ENCODE peak calls at places on chromosomes 16 and 17, in seven cellular contexts. W is IMR-90, C is K562, J is HepG2, V is GM12878, Z is SK-N-SH, X is H1. D is an unnamed sample.

GRCh38 chr17:37650419-37651003 is 7.3 kb upstream of the DDX52 start:
- DNase-seq in W (peak; percentile 59), C (peak; percentile 42), J (peak; percentile 77), V (no peak), Z (peak; percentile 54), X (no peak), D (peak; percentile 67)

GRCh38 chr16:64440005-64440404 is 681.9 kb downstream of the CDH11 start:
- DNase-seq in W (no peak), C (no peak), J (no peak), V (no peak), Z (no peak), X (no peak), D (no peak)

GRCh38 chr17:28745052-28745776 is 1.4 kb downstream of the TRAF4 start:
- DNase-seq in W (peak; percentile 47), C (peak; percentile 35), J (peak; percentile 90), V (no peak), Z (peak; percentile 58), X (no peak), D (no peak)

GRCh38 chr17:19725486-19725885 is 9.1 kb upstream of the SLC47A2 start:
- DNase-seq in W (no peak), C (no peak), J (no peak), V (no peak), Z (no peak), X (no peak), D (no peak)

GRCh38 chr16:90020260-90020837 is 1.1 kb upstream of the DBNDD1 start:
- DNase-seq in W (peak; percentile 36), C (no peak), J (peak; percentile 26), V (no peak), Z (no peak), X (no peak), D (no peak)

GRCh38 chr17:6346986-6347385 is 87.9 kb downstream of the AIPL1 start:
- DNase-seq in W (no peak), C (no peak), J (no peak), V (no peak), Z (no peak), X (no peak), D (no peak)

GRCh38 chr16:30893082-30893743 is 664 bp downstream of the BCL7C start:
- DNase-seq in W (no peak), C (no peak), J (no peak), V (no peak), Z (peak; percentile 63), X (no peak), D (no peak)

GRCh38 chr17:21460358-21460757 is 84.2 kb downstream of the KCNJ12 start:
- DNase-seq in W (peak; percentile 17), C (no peak), J (no peak), V (no peak), Z (no peak), X (no peak), D (no peak)

GRCh38 chr17:41689497-41690299 is 1.0 kb downstream of the EIF1 start:
- DNase-seq in W (peak; percentile 69), C (no peak), J (peak; percentile 69), V (no peak), Z (peak; percentile 43), X (no peak), D (no peak)

GRCh38 chr17:17664073-17664470 is 17.2 kb upstream of the RAI1 start:
- DNase-seq in W (no peak), C (no peak), J (no peak), V (no peak), Z (no peak), X (no peak), D (no peak)

GRCh38 chr17:921161-921560 is 58.4 kb downstream of the NXN start:
- DNase-seq in W (peak; percentile 47), C (no peak), J (no peak), V (no peak), Z (no peak), X (no peak), D (no peak)

GRCh38 chr16:80968386-80969113 is 38.1 kb downstream of the CMC2 start:
- DNase-seq in W (peak; percentile 68), C (no peak), J (no peak), V (no peak), Z (no peak), X (no peak), D (peak; percentile 20)

GRCh38 chr17:50201226-50201854 is at the start of gene COL1A1:
- DNase-seq in W (peak; percentile 90), C (no peak), J (no peak), V (no peak), Z (peak; percentile 54), X (no peak), D (no peak)

GRCh38 chr16:19898924-19899604 is 14.4 kb upstream of the GPRC5B start:
- DNase-seq in W (peak; percentile 46), C (peak; percentile 60), J (peak; percentile 66), V (no peak), Z (peak; percentile 64), X (no peak), D (peak; percentile 68)

DNA sequence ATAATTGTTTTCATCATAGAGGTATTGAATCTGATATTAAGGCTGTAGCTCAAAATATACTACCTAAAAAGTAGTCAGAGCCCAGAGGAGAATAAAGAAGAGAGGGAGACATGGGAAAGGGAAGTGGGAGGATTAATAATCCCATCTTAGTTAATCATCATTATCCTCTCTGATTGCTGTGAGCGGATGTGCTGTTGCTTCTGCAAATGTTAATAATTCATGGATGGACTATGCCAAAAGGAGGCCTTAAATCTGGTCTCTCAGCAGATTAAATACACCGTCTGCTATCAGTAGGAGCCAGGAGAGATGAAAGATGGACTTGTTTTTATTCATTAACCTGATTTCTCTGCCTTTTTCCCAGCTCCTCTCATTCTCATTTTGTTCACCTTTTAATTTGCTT is 44.1 kb downstream of the NUP93 start:
- DNase-seq in W (no peak), C (no peak), J (no peak), V (no peak), Z (no peak), X (no peak), D (no peak)
- TF ChIP-seq RFX5 in W (no peak), C (no peak), J (no peak), V (no peak), Z (no peak), X (no peak), D (no peak)

GRCh38 chr16:67892899-67893790 is at the start of gene PSKH1:
- DNase-seq in W (peak; percentile 91), C (peak; percentile 99), J (peak; percentile 95), V (peak; percentile 74), Z (peak; percentile 100), X (peak; percentile 90), D (peak; percentile 95)

GRCh38 chr16:67888311-67888710 is 3.6 kb downstream of the NRN1L start:
- DNase-seq in W (no peak), C (no peak), J (no peak), V (no peak), Z (no peak), X (no peak), D (no peak)

GRCh38 chr16:67892375-67892774 is 679 bp upstream of the PSKH1 start:
- DNase-seq in W (no peak), C (no peak), J (no peak), V (no peak), Z (no peak), X (no peak), D (no peak)

GRCh38 chr16:67897231-67897630 is 4.2 kb downstream of the PSKH1 start:
- DNase-seq in W (peak; percentile 47), C (no peak), J (no peak), V (no peak), Z (no peak), X (no peak), D (no peak)

DNA sequence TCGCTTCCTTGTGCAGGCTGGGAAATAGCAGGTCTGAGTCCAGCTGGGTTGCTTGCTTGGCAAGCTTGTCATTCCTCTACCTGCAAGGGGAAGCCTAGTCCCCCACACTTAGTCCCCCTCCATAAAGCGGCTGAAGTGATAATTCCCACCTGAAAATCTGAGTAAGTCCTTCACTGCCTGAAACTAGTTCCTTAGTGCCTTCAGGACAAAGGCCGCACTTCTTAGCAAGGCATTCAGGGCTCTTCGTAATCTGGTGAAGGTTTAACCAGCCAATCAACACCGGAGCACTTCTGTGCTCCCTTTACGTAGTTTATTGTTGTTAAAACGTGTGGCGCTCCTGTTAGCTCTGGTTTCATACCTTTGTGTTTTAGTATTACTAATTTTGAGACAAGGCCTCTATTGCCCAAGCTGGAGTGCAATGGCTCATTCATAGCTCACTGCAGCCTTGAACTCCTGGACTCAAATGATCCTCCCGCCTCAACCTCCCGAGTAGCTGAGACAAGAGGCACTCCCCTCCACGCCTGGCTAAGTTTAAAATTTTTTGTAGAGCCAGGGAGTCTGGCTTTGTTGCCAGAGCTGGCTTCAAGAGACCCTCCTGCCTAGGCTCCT is 841 bp downstream of the PSKH1 start:
- DNase-seq in W (no peak), C (no peak), J (peak; percentile 60), V (no peak), Z (no peak), X (no peak), D (no peak)
- TF ChIP-seq RFX5 in W (no peak), C (no peak), J (no peak), V (no peak), Z (no peak), X (no peak), D (no peak)

DNA sequence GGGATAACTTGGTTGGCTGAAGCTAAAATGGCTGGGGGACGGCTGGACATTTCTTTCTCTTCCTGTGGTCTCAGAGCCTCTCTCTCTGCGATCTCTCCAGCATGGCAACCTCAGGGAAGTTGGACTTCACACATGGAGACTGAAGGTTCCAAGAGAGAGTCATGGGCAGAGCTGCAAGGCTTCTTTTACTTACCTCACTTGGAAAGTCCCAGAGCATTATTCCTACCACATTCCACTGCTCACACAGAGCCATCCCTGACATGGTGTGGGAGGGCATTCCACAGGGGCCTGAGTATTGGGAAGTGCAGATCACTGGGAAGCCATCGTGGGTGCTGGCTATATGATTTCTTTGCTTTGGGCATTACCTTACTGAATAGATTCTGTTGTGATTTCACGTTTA is 9.8 kb upstream of the SLC6A2 start:
- DNase-seq in W (no peak), C (no peak), J (no peak), V (no peak), Z (no peak), X (no peak), D (no peak)
- TF ChIP-seq RFX5 in W (no peak), C (no peak), J (no peak), V (no peak), Z (no peak), X (no peak), D (no peak)

DNA sequence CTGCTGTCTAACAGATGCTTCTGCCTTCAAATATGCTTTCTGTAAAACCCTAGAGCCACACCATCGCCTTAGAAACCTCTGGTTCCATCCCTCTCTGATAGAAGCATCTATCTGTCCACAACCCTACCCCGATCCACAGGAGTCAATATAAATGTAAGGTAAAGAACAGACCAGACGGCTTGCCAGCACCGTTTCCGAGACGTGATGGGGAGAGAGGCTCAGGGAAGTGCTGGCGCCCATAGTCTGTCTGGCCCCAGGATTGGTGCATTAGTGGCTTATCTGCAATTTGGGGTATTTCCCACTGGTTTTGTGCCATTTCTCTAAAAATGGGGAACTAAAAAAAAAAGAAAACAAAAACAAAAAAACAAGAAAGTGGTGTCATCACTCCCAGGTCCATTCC is 125.8 kb downstream of the GAS7 start:
- DNase-seq in W (no peak), C (no peak), J (no peak), V (no peak), Z (no peak), X (no peak), D (no peak)
- TF ChIP-seq RFX5 in W (no peak), C (no peak), J (no peak), V (no peak), Z (no peak), X (no peak), D (no peak)

D was measured in A549.